ENCODE peak calls at places on chromosomes 12 and 14, in five cellular contexts. D is GM04503, T is AG08395, L is adrenal gland, S is T follicular helper cell. A is an unnamed sample.

GRCh38 chr12:4881665-4882064 is 28.0 kb upstream of the KCNA1 start:
- DNase-seq in L (no peak), D (no peak), T (no peak), S (no peak), A (no peak)

GRCh38 chr14:95918466-95918865 is 41.8 kb downstream of the TUNAR start:
- DNase-seq in L (no peak), D (no peak), T (no peak), S (no peak), A (no peak)

GRCh38 chr14:49303952-49304516 is 282.1 kb downstream of the RPS29 start:
- DNase-seq in D (no peak), T (no peak), L (peak), S (no peak), A (no peak)

GRCh38 chr14:89720076-89720687 is 234.3 kb downstream of the EFCAB11 start:
- DNase-seq in L (no peak), T (no peak), D (no peak), S (no peak), A (no peak)

GRCh38 chr12:41663487-41664258 is 475.6 kb downstream of the PDZRN4 start:
- DNase-seq in D (no peak), L (no peak), S (no peak), T (no peak), A (no peak)

GRCh38 chr14:23105348-23105824 is 597 bp upstream of the CIROP start:
- DNase-seq in S (no peak), L (no peak), D (no peak), T (no peak), A (no peak)

GRCh38 chr12:104720346-104721064 is 237.6 kb downstream of the SLC41A2 start:
- DNase-seq in D (no peak), S (peak), L (no peak), T (peak), A (peak)

GRCh38 chr12:132429122-132429931 is 60.6 kb upstream of the FBRSL1 start:
- DNase-seq in D (no peak), L (peak), S (no peak), T (no peak), A (no peak)